ENCODE peak calls at places on chromosomes 3 and 15, in nine cellular contexts. W is activated CD4-positive, alpha-beta memory T cell treated with anti-CD3 and anti-CD28 coated beads, Interleukin-2, amount 10 ng/mL, durations not matched to agents 7 days and 5 days; I is KG1; Y is GM04503; D is Karpas-422; H is nephron progenitor cell; Q is OCI-M1; T is KBM-7; N is caudate nucleus. C is an unnamed sample.

GRCh38 chr3:116280130-116280740 is 165.1 kb downstream of the LSAMP start:
- DNase-seq in W (no peak), I (no peak), Y (no peak), D (no peak), H (no peak), Q (no peak), T (no peak), N (no peak), C (no peak)

GRCh38 chr3:131221731-131222130 is 159.8 kb upstream of the NUDT16 start:
- DNase-seq in W (no peak), I (no peak), Y (peak), D (no peak), H (no peak), Q (no peak), T (no peak), N (no peak), C (no peak)

GRCh38 chr15:63491979-63492378 is 12.4 kb upstream of the USP3 start:
- DNase-seq in W (no peak), I (no peak), Y (no peak), D (no peak), H (no peak), Q (no peak), T (no peak), N (no peak), C (no peak)

GRCh38 chr3:50671331-50671730 is 3.4 kb upstream of the DOCK3 start:
- DNase-seq in W (no peak), I (no peak), Y (peak), D (no peak), H (no peak), Q (peak), T (peak), N (no peak), C (no peak)

GRCh38 chr3:195247863-195248189 is 23.1 kb downstream of the XXYLT1 start:
- DNase-seq in W (no peak), I (no peak), Y (no peak), D (peak), H (no peak), Q (no peak), T (peak), N (no peak), C (no peak)

GRCh38 chr15:90059208-90059985 is 42.9 kb downstream of the IDH2 start:
- DNase-seq in W (peak), I (peak), Y (no peak), D (peak), H (no peak), Q (peak), T (peak), N (no peak), C (peak)

GRCh38 chr3:195240171-195240701 is 30.7 kb downstream of the XXYLT1 start:
- DNase-seq in W (no peak), I (no peak), Y (no peak), D (no peak), H (no peak), Q (no peak), T (no peak), N (no peak), C (no peak)

GRCh38 chr15:65083262-65083701 is 6.7 kb downstream of the KBTBD13 start:
- DNase-seq in W (no peak), I (no peak), Y (no peak), D (no peak), H (peak), Q (no peak), T (no peak), N (no peak), C (no peak)

GRCh38 chr15:78322243-78322642 is 17.9 kb upstream of the CRABP1 start:
- DNase-seq in W (no peak), I (no peak), Y (peak), D (no peak), H (no peak), Q (no peak), T (no peak), N (no peak), C (no peak)

GRCh38 chr3:43098761-43099160 is 7.1 kb downstream of the POMGNT2 start:
- DNase-seq in W (no peak), I (no peak), Y (no peak), D (peak), H (no peak), Q (no peak), T (no peak), N (no peak), C (no peak)

GRCh38 chr3:126394179-126394976 is at the start of gene CFAP100:
- DNase-seq in W (no peak), I (no peak), Y (no peak), D (no peak), H (peak), Q (no peak), T (no peak), N (peak), C (no peak)

GRCh38 chr15:39629376-39629775 is 48.5 kb downstream of the THBS1 start:
- DNase-seq in W (peak), I (peak), Y (no peak), D (no peak), H (no peak), Q (no peak), T (no peak), N (no peak), C (no peak)

GRCh38 chr3:123272547-123272946 is 70.8 kb downstream of the SEC22A start:
- DNase-seq in W (no peak), I (no peak), Y (no peak), D (no peak), H (no peak), Q (no peak), T (no peak), N (no peak), C (no peak)

GRCh38 chr3:37905987-37906674 is 44.5 kb downstream of the CTDSPL start:
- DNase-seq in W (no peak), I (no peak), Y (peak), D (no peak), H (no peak), Q (no peak), T (peak), N (no peak), C (no peak)

GRCh38 chr15:41772720-41773331 is 1.5 kb upstream of the MAPKBP1 start:
- DNase-seq in W (peak), I (peak), Y (peak), D (peak), H (peak), Q (peak), T (peak), N (no peak), C (peak)

GRCh38 chr3:99774467-99774866 is 43.2 kb upstream of the CMSS1 start:
- DNase-seq in W (no peak), I (no peak), Y (peak), D (no peak), H (no peak), Q (peak), T (no peak), N (no peak), C (no peak)

GRCh38 chr3:8069471-8069870 is 432.2 kb upstream of the LMCD1 start:
- DNase-seq in W (no peak), I (no peak), Y (no peak), D (no peak), H (no peak), Q (no peak), T (no peak), N (no peak), C (no peak)

GRCh38 chr15:50767332-50767861 is 1.9 kb upstream of the SPPL2A start:
- DNase-seq in W (no peak), I (no peak), Y (no peak), D (no peak), H (no peak), Q (no peak), T (no peak), N (no peak), C (no peak)

GRCh38 chr3:49689046-49689886 is at the start of the genes MST1 and RNF123:
- DNase-seq in W (peak), I (no peak), Y (peak), D (peak), H (peak), Q (no peak), T (peak), N (no peak), C (no peak)

GRCh38 chr3:112199622-112200316 is 66.7 kb upstream of the GCSAM start:
- DNase-seq in W (no peak), I (no peak), Y (no peak), D (no peak), H (no peak), Q (no peak), T (no peak), N (no peak), C (no peak)

C was measured in AML-193.